ENCODE peak calls at places on chromosome 15, in seven cellular contexts. J, I, G, M, Q, Y and K are unnamed samples.

GRCh38 chr15:97977734-97978133 is 17.2 kb downstream of the ARRDC4 start:
- DNase-seq in J (no peak), I (no peak), G (no peak), M (no peak), Q (no peak), Y (no peak), K (no peak)

GRCh38 chr15:83207622-83208356 is at the start of gene HDGFL3:
- DNase-seq in J (no peak), I (peak; percentile 38), G (peak; percentile 32), M (peak; percentile 68), Q (no peak), Y (peak; percentile 57), K (peak; percentile 73)

GRCh38 chr15:85581495-85581894 is 201.1 kb downstream of the AKAP13 start:
- DNase-seq in J (no peak), I (no peak), G (no peak), M (peak; percentile 48), Q (no peak), Y (peak; percentile 68), K (no peak)

GRCh38 chr15:56366211-56366610 is 985 bp downstream of the TEX9 start:
- DNase-seq in J (no peak), I (no peak), G (no peak), M (no peak), Q (no peak), Y (no peak), K (no peak)

GRCh38 chr15:29570121-29570930 is 251.9 kb downstream of the TJP1 start:
- DNase-seq in J (no peak), I (no peak), G (no peak), M (peak; percentile 17), Q (no peak), Y (peak; percentile 16), K (peak; percentile 55)

GRCh38 chr15:73782339-73782979 is 29.3 kb upstream of the INSYN1 start:
- DNase-seq in J (no peak), I (no peak), G (no peak), M (no peak), Q (no peak), Y (no peak), K (no peak)

GRCh38 chr15:79179108-79179561 is 88.6 kb upstream of the RASGRF1 start:
- DNase-seq in J (no peak), I (peak; percentile 57), G (no peak), M (peak; percentile 57), Q (no peak), Y (peak; percentile 7), K (peak; percentile 88)

GRCh38 chr15:59243622-59244021 is 37.0 kb downstream of the LDHAL6B start:
- DNase-seq in J (no peak), I (no peak), G (no peak), M (no peak), Q (no peak), Y (no peak), K (no peak)

GRCh38 chr15:60548101-60548500 is 69.2 kb upstream of the ICE2 start:
- DNase-seq in J (peak; percentile 36), I (no peak), G (peak; percentile 67), M (no peak), Q (no peak), Y (no peak), K (no peak)

GRCh38 chr15:70494861-70495571 is 268.3 kb downstream of the UACA start:
- DNase-seq in J (no peak), I (peak; percentile 97), G (no peak), M (no peak), Q (no peak), Y (peak; percentile 83), K (peak; percentile 97)

GRCh38 chr15:55835866-55836265 is 92.9 kb upstream of the PRTG start:
- DNase-seq in J (no peak), I (no peak), G (no peak), M (no peak), Q (no peak), Y (no peak), K (no peak)

GRCh38 chr15:85047271-85047948 is 65.8 kb downstream of the PDE8A start:
- DNase-seq in J (no peak), I (peak; percentile 63), G (no peak), M (peak; percentile 98), Q (peak; percentile 85), Y (peak; percentile 98), K (peak; percentile 74)

GRCh38 chr15:66774001-66774814 is 72.2 kb downstream of the SMAD6 start:
- DNase-seq in J (peak; percentile 41), I (peak; percentile 70), G (peak; percentile 80), M (peak; percentile 88), Q (no peak), Y (peak; percentile 73), K (peak; percentile 90)

GRCh38 chr15:84570164-84570692 is 30.6 kb upstream of the ZSCAN2 start:
- DNase-seq in J (peak; percentile 42), I (no peak), G (peak; percentile 46), M (peak; percentile 35), Q (no peak), Y (peak; percentile 27), K (peak; percentile 11)

GRCh38 chr15:98358971-98359370 is 289.4 kb upstream of the IGF1R start:
- DNase-seq in J (no peak), I (no peak), G (no peak), M (no peak), Q (no peak), Y (no peak), K (no peak)

GRCh38 chr15:81751321-81751720 is 294.5 kb downstream of the MEX3B start:
- DNase-seq in J (no peak), I (no peak), G (no peak), M (no peak), Q (no peak), Y (no peak), K (no peak)

GRCh38 chr15:93929375-93930094 is 301.8 kb upstream of the MCTP2 start:
- DNase-seq in J (no peak), I (no peak), G (no peak), M (no peak), Q (peak; percentile 21), Y (peak; percentile 47), K (peak; percentile 86)

GRCh38 chr15:79736435-79737000 is 160.3 kb downstream of the MTHFS start:
- DNase-seq in J (no peak), I (peak; percentile 69), G (no peak), M (no peak), Q (no peak), Y (no peak), K (no peak)

GRCh38 chr15:32685576-32685975 is 32.2 kb upstream of the GREM1 start:
- DNase-seq in J (no peak), I (peak; percentile 38), G (no peak), M (peak; percentile 4), Q (no peak), Y (peak; percentile 89), K (no peak)

GRCh38 chr15:74584779-74585178 is 30.9 kb upstream of the CLK3 start:
- DNase-seq in J (no peak), I (no peak), G (no peak), M (no peak), Q (no peak), Y (no peak), K (no peak)

GRCh38 chr15:56249080-56249479 is 5.4 kb upstream of the RFX7 start:
- DNase-seq in J (no peak), I (no peak), G (no peak), M (peak; percentile 66), Q (no peak), Y (peak; percentile 80), K (peak; percentile 37)